ENCODE peak calls at places on chromosome 11, in four cellular contexts. S is Panc1, A is astrocyte of the spinal cord, P is left ventricle myocardium inferior. W is an unnamed sample.

GRCh38 chr11:118609380-118610219 is 2.2 kb downstream of the PHLDB1 start:
- DNase-seq in S (no peak), A (peak; percentile 22), P (no peak), W (no peak)

GRCh38 chr11:64457416-64458010 is 98.6 kb downstream of the RPS6KA4 start:
- DNase-seq in S (no peak), A (no peak), P (no peak), W (no peak)

GRCh38 chr11:134980819-134981710 is 569.0 kb upstream of the B3GAT1 start:
- DNase-seq in S (no peak), A (no peak), P (no peak), W (no peak)

GRCh38 chr11:132245558-132246385 is 875.4 kb downstream of the NTM start:
- DNase-seq in S (no peak), A (no peak), P (no peak), W (no peak)

GRCh38 chr11:78907636-78908035 is 333.0 kb upstream of the NARS2 start:
- DNase-seq in S (no peak), A (no peak), P (no peak), W (no peak)

GRCh38 chr11:76252625-76253024 is 46.3 kb upstream of the WNT11 start:
- DNase-seq in S (no peak), A (no peak), P (no peak), W (no peak)

GRCh38 chr11:114161486-114162250 is 102.2 kb downstream of the ZBTB16 start:
- DNase-seq in S (no peak), A (no peak), P (no peak), W (no peak)

GRCh38 chr11:105371311-105371710 is 231.7 kb upstream of the CARD18 start:
- DNase-seq in S (no peak), A (no peak), P (no peak), W (no peak)

GRCh38 chr11:121091492-121092179 is 9.4 kb upstream of the TECTA start:
- DNase-seq in S (no peak), A (no peak), P (no peak), W (no peak)

GRCh38 chr11:111514216-111515031 is at the start of gene HOATZ:
- DNase-seq in S (no peak), A (peak; percentile 33), P (no peak), W (no peak)

GRCh38 chr11:46296520-46297448 is 19.3 kb downstream of the CREB3L1 start:
- DNase-seq in S (no peak), A (peak; percentile 96), P (peak; percentile 57), W (peak; percentile 71)

DNA sequence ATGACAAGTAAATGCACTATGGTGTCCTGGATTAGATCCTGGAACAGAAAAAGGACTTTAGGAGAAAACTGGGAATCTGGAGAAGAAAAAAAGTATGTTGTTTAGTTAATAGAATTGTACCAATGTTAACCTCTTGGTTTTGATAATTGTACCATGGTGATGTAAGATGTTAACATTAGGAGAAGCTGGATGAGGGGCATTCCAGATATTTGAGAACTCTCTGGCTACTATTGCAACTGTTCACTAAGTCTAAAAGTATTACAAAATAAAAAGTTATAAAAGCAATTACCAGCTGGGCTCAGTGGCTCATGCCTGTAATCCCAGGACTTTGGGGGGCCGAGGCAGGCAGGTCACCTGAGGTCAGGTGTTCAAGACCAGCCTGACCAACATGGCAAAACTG is 66.5 kb downstream of the EXT2 start:
- DNase-seq in S (no peak), A (no peak), P (no peak), W (no peak)
- H3K4me3 ChIP-seq in S (no peak overlapping the region), A (no peak overlapping the region), P (no peak overlapping the region), W (no peak overlapping the region)

DNA sequence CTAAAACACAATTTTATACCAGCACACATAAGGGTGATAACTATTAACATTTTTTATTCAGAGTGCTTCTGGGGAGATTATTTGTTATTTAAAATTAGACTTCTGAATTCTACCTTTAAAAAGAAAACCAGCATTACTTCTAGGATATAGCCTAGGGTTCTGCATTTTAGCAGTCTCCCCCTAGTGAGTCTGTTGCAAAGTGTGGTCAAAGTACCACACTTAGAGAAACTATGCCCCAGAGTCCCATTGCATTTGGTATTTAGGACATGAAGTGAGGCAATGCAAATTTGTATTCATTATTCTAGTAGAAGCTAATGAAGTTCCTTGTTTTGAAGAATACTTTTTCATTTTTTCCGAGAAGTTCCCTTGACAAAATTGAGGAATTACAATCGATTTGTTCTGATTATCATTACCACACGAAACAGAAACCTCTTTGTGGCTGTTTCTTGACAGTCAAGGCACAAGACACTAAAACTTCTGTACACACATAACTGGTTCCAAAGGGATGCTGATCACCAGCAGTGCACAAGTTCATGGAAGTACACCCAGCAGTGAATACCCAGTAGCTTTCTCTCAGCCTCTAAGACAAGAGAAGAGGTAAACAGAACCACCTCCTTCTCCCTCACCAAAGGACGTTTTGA is 27.4 kb upstream of the CCDC34 start:
- DNase-seq in S (no peak), A (no peak), P (no peak), W (no peak)
- TF ChIP-seq CTCF in S (peak; percentile 40), A (no peak), P (no peak), W (no peak)

GRCh38 chr11:3837793-3838192 is 3.0 kb downstream of the RHOG start:
- DNase-seq in S (no peak), A (no peak), P (peak; percentile 40), W (no peak)
- H3K4me3 ChIP-seq in S (no peak overlapping the region), A (no peak overlapping the region), P (peak overlapping the region; percentile 36), W (no peak overlapping the region)

GRCh38 chr11:123527947-123528346 is 97.9 kb downstream of the GRAMD1B start:
- DNase-seq in S (no peak), A (no peak), P (no peak), W (no peak)

GRCh38 chr11:123527526-123527925 is 97.5 kb downstream of the GRAMD1B start:
- DNase-seq in S (no peak), A (no peak), P (no peak), W (no peak)

GRCh38 chr11:123532131-123532530 is 102.1 kb downstream of the GRAMD1B start:
- DNase-seq in S (no peak), A (no peak), P (no peak), W (no peak)

GRCh38 chr11:123535401-123535800 is 105.3 kb downstream of the GRAMD1B start:
- DNase-seq in S (no peak), A (no peak), P (no peak), W (no peak)

DNA sequence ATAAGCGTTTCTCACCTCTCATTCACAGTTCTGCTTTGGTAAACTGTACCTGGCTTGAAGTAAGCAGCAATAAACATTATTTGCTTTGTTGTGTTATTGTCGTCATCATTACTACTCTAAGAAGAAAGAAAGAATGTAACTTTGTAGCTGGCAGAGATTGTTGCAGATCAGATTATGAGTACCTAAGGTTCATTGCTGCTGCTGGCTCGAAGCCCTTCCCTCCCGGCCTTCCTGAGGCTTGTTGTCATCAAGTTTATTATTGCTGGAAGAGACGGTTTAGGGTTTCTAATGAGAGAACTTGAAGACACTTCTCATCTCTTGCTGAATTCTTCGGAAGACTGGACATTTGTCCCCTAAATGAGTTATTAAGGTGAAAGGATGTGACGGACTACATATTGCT is 101.3 kb downstream of the GRAMD1B start:
- DNase-seq in S (no peak), A (no peak), P (no peak), W (no peak)
- TF ChIP-seq CTCF in S (no peak), A (no peak), P (no peak), W (no peak)

GRCh38 chr11:71482216-71482615 is 29.2 kb downstream of the NADSYN1 start:
- DNase-seq in S (no peak), A (no peak), P (no peak), W (no peak)
- H3K4me3 ChIP-seq in S (no peak overlapping the region), A (no peak overlapping the region), P (no peak overlapping the region), W (no peak overlapping the region)

GRCh38 chr11:44037658-44037998 is 10.2 kb upstream of the ACCSL start:
- DNase-seq in S (no peak), A (no peak), P (no peak), W (no peak)
- TF ChIP-seq CTCF in S (peak; percentile 36), A (no peak), P (no peak), W (no peak)

W was measured in HFF-Myc.